ENCODE peak calls at places on chromosome 13, in four cellular contexts. M is cardiac muscle cell, R is keratinocyte, Q is uterus. W is an unnamed sample.

GRCh38 chr13:45370922-45371406 is 30.0 kb upstream of the TPT1 start:
- DNase-seq in M (peak; percentile 87), R (no peak), Q (peak; percentile 69), W (peak; percentile 29)

GRCh38 chr13:42211704-42212103 is 60.2 kb upstream of the AKAP11 start:
- DNase-seq in M (no peak), R (no peak), Q (no peak), W (no peak)

GRCh38 chr13:99898421-99898820 is 73.1 kb downstream of the ZIC5 start:
- DNase-seq in M (no peak), R (no peak), Q (no peak), W (no peak)

GRCh38 chr13:106567421-106568224 is at the start of gene ARGLU1:
- DNase-seq in M (peak; percentile 95), R (peak; percentile 40), Q (peak; percentile 97), W (peak; percentile 48)

GRCh38 chr13:33182729-33183128 is 102.8 kb downstream of the STARD13 start:
- DNase-seq in M (no peak), R (no peak), Q (no peak), W (no peak)

GRCh38 chr13:59086147-59086546 is 1077.6 kb downstream of the DIAPH3 start:
- DNase-seq in M (no peak), R (no peak), Q (no peak), W (peak; percentile 4)

GRCh38 chr13:101570410-101570809 is 117.9 kb downstream of the ITGBL1 start:
- DNase-seq in M (no peak), R (no peak), Q (no peak), W (no peak)

GRCh38 chr13:28035146-28035782 is 46.8 kb upstream of the URAD start:
- DNase-seq in M (no peak), R (no peak), Q (no peak), W (no peak)

GRCh38 chr13:35744566-35745203 is 268.2 kb upstream of the MAB21L1 start:
- DNase-seq in M (peak; percentile 49), R (no peak), Q (no peak), W (no peak)

GRCh38 chr13:93466502-93467036 is 240.0 kb downstream of the GPC6 start:
- DNase-seq in M (no peak), R (no peak), Q (no peak), W (no peak)

GRCh38 chr13:95676100-95676774 is 702 bp upstream of the DNAJC3 start:
- DNase-seq in M (no peak), R (no peak), Q (no peak), W (no peak)

GRCh38 chr13:31739226-31739625 is at the start of gene RXFP2:
- DNase-seq in M (no peak), R (no peak), Q (no peak), W (no peak)

GRCh38 chr13:57409656-57410055 is 221.9 kb upstream of the PCDH17 start:
- DNase-seq in M (no peak), R (no peak), Q (no peak), W (no peak)

GRCh38 chr13:109904218-109904617 is 117.8 kb upstream of the IRS2 start:
- DNase-seq in M (no peak), R (no peak), Q (no peak), W (no peak)

GRCh38 chr13:31485651-31486051 is 253.7 kb upstream of the RXFP2 start:
- DNase-seq in M (peak; percentile 29), R (no peak), Q (no peak), W (no peak)

GRCh38 chr13:73404581-73404980 is 345.8 kb downstream of the KLF5 start:
- DNase-seq in M (no peak), R (no peak), Q (no peak), W (no peak)

GRCh38 chr13:46621133-46621532 is 68.2 kb downstream of the LRCH1 start:
- DNase-seq in M (no peak), R (no peak), Q (no peak), W (no peak)

GRCh38 chr13:94154362-94154761 is 325.1 kb downstream of the DCT start:
- DNase-seq in M (no peak), R (no peak), Q (no peak), W (no peak)

GRCh38 chr13:99454518-99455183 is 46.6 kb upstream of the TM9SF2 start:
- DNase-seq in M (no peak), R (no peak), Q (no peak), W (no peak)

GRCh38 chr13:73717632-73718031 is 416.6 kb downstream of the KLF12 start:
- DNase-seq in M (no peak), R (no peak), Q (no peak), W (peak; percentile 31)

DNA sequence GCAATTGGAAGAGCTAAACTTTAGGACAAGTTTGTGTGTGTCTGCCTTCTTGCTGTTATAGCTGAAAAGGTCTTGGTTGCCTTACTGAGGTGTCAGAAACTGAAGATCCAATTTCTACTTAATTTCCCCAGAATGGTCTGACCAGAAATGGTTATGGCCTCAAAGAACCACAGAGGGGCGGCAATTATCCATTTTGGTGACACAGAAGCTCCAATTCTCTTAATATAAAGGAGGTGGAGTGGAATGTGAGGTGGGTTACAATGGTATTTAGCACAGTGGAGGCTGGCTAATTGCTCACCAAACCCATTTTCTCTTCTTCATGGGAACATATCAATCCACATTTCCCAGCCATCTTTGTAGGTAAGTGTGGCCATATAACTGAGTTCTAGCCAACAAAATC is 1157.2 kb downstream of the OLFM4 start:
- DNase-seq in M (peak; percentile 48), R (no peak), Q (no peak), W (no peak)
- TF ChIP-seq CTCF in M (no peak), R (peak; percentile 29), Q (no peak), W (no peak)

GRCh38 chr13:25175026-25175425 is 2.9 kb upstream of the AMER2 start:
- DNase-seq in M (no peak), R (no peak), Q (no peak), W (no peak)

GRCh38 chr13:25171517-25172302 is at the start of gene AMER2:
- DNase-seq in M (peak; percentile 70), R (no peak), Q (peak; percentile 24), W (no peak)

GRCh38 chr13:25175431-25175830 is 3.3 kb upstream of the AMER2 start:
- DNase-seq in M (no peak), R (no peak), Q (no peak), W (no peak)

GRCh38 chr13:25172303-25172630 is 179 bp upstream of the AMER2 start:
- DNase-seq in M (no peak), R (no peak), Q (no peak), W (no peak)

DNA sequence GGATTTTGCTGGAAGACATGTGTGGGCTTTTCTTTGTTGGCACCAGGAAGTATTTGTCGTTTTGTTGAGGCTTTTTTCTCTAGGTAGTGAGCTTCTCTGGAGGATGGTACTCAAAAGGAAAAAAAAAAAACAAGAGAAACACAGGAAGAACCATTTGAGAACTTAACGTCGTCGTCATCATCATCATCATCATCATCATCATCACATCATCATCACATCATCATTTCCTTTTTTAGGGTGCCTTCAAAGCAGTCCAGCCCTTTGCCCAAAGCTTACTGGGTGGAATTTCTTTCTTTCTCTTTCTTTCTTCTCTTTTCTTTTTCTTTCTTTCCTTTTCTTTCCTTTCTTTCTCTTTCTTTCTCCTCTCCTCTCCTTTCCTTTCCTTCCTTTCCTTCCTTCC is 2.2 kb upstream of the AMER2 start:
- DNase-seq in M (no peak), R (no peak), Q (no peak), W (no peak)
- H3K27me3 ChIP-seq in M (peaks cover 50% of the 10 kb centered on the region), R (peaks cover 53% of the 10 kb centered on the region), Q (no peaks in the 10 kb centered on the region), W (peaks cover 45% of the 10 kb centered on the region)

GRCh38 chr13:88656751-88657150 is 985.6 kb downstream of the SLITRK5 start:
- DNase-seq in M (no peak), R (no peak), Q (no peak), W (no peak)
- H3K4me3 ChIP-seq in M (no peak overlapping the region), R (no peak overlapping the region), Q (no peak overlapping the region), W (no peak overlapping the region)

GRCh38 chr13:29937836-29938235 is 87.4 kb upstream of the UBL3 start:
- DNase-seq in M (no peak), R (no peak), Q (no peak), W (no peak)
- TF ChIP-seq CTCF in M (no peak), R (no peak), Q (no peak), W (no peak)

GRCh38 chr13:113404366-113404722 is 40.4 kb upstream of the GRTP1 start:
- DNase-seq in M (no peak), R (no peak), Q (no peak), W (no peak)
- H3K27me3 ChIP-seq in M (no peaks in the 10 kb centered on the region), R (peaks cover 50% of the 10 kb centered on the region), Q (no peaks in the 10 kb centered on the region), W (peaks cover 15% of the 10 kb centered on the region)

DNA sequence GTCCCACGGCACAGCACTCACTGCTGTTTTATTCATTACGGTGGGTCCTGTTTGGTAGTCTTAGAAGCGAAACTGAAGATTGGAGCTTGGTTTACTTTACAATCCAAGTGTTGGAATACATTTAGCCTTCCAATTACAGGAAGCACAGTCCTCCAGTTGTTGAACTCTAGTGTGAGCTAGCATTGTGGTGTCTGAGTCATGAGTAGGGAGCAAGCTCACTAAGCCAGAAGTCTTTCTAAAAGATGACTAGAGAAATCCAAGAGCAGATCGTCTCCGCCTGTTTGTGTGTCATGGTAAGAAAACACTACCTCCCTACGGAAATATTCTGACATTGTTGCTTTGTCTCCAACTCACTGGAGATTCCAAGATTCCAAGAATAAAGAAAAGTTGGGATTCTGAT is 10.1 kb upstream of the SHISA2 start:
- DNase-seq in M (no peak), R (no peak), Q (no peak), W (peak; percentile 91)
- H3K4me3 ChIP-seq in M (no peak overlapping the region), R (no peak overlapping the region), Q (no peak overlapping the region), W (no peak overlapping the region)

GRCh38 chr13:75693227-75693626 is 57.1 kb downstream of the LMO7 start:
- DNase-seq in M (no peak), R (no peak), Q (no peak), W (no peak)

GRCh38 chr13:75691183-75691582 is 55.1 kb downstream of the LMO7 start:
- DNase-seq in M (no peak), R (no peak), Q (no peak), W (no peak)

GRCh38 chr13:75689686-75690085 is 53.6 kb downstream of the LMO7 start:
- DNase-seq in M (no peak), R (no peak), Q (no peak), W (no peak)

GRCh38 chr13:75685239-75685697 is 49.1 kb downstream of the LMO7 start:
- DNase-seq in M (no peak), R (no peak), Q (no peak), W (peak; percentile 57)

DNA sequence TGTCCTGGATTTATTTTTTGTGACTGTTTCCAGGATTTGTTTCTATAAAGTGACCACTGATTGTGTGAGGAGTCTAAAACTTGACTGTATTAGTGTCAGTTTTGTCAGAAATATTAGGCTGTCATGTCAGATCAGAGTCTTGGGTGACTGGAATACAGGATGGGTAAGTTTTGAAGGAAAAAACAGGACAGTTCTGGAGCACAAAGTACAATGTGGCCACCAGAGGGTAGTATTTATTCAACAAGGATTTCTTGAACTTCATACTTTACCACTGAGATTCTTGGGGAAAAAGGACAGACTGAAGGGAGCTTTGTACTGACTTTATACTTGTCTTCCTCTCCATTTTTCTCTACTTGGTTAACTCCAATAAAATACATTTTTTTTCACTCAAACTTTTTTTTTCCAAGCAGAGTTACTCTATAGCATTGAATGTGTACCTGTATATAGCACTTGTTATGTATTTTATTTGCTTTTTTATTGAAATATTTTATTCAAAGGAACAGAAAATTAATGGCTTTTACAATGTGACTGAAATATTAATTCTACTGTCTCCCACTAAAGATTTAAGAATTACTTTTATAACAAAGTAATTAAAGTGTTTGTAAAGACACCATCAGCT is 51.1 kb downstream of the LMO7 start:
- DNase-seq in M (peak; percentile 49), R (no peak), Q (no peak), W (no peak)
- TF ChIP-seq CTCF in M (peak; percentile 60), R (peak; percentile 54), Q (no peak), W (peak; percentile 42)

GRCh38 chr13:111270126-111270525 is 50.3 kb upstream of the TEX29 start:
- DNase-seq in M (no peak), R (no peak), Q (no peak), W (no peak)
- H3K27me3 ChIP-seq in M (no peaks in the 10 kb centered on the region), R (no peaks in the 10 kb centered on the region), Q (no peaks in the 10 kb centered on the region), W (no peaks in the 10 kb centered on the region)